ENCODE peak calls at places on chromosome 17, in five cellular contexts. C is A549, R is H1, Z is HepG2, T is K562. M is an unnamed sample.

GRCh38 chr17:19418312-19418992 is 7.4 kb downstream of the RNF112 start:
- DNase-seq in R (no peak), C (no peak), T (no peak), Z (no peak), M (peak)

GRCh38 chr17:34201767-34202166 is 53.3 kb upstream of the CCL2 start:
- DNase-seq in Z (no peak), C (no peak), T (no peak), R (no peak), M (no peak)

GRCh38 chr17:48577946-48578615 is at the start of gene HOXB4:
- DNase-seq in T (peak), R (no peak), Z (no peak), C (no peak), M (peak)

GRCh38 chr17:6546069-6546718 is 10.2 kb downstream of the PITPNM3 start:
- DNase-seq in C (no peak), R (no peak), T (no peak), Z (no peak), M (peak)

GRCh38 chr17:7133424-7133823 is 18.8 kb upstream of the ASGR2 start:
- DNase-seq in T (peak), Z (peak), R (no peak), C (no peak), M (no peak)

GRCh38 chr17:17836818-17837379 is at the start of gene SREBF1:
- DNase-seq in Z (peak), R (peak), C (peak), T (peak), M (peak)

GRCh38 chr17:13297198-13297597 is 279.4 kb upstream of the ELAC2 start:
- DNase-seq in R (no peak), T (no peak), C (no peak), Z (peak), M (no peak)

GRCh38 chr17:82912571-82913089 is 72.8 kb upstream of the ZNF750 start:
- DNase-seq in R (no peak), Z (no peak), T (no peak), C (no peak), M (no peak)

GRCh38 chr17:46839211-46839610 is 12.2 kb upstream of the WNT9B start:
- DNase-seq in Z (no peak), R (no peak), C (no peak), T (no peak), M (no peak)

GRCh38 chr17:45052052-45052772 is 780 bp upstream of the DCAKD start:
- DNase-seq in C (no peak), Z (peak), R (no peak), T (peak), M (no peak)

GRCh38 chr17:3796110-3796821 is 4.7 kb downstream of the ITGAE start:
- DNase-seq in C (no peak), R (no peak), T (no peak), Z (no peak), M (no peak)
- TF ChIP-seq MAFK in C (no peak), R (no peak), T (no peak), Z (no peak), M (no peak)

DNA sequence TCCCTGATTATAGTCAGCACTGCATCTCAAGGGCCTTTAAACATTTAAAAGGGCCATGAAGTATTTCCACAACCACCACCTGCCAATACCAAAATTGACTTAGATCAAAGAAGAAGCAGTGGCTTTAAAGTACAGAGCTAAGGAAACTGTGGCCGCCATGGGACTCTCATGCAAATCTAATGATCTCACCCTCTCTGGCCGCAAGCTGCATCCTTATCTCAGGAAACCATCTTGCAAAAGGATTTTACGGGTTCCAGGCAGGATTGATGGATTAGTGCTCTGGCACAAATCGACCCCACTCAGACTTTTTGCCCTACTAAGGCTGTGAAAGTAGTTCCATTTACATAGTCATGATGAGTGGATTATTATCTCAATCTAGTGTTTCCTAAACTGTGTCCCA is 22.6 kb downstream of the CDRT4 start:
- DNase-seq in T (peak), R (no peak), Z (no peak), C (no peak), M (no peak)
- TF ChIP-seq MAFK in T (no peak), R (no peak), Z (no peak), C (no peak), M (no peak)

GRCh38 chr17:79500738-79501533 is 109.9 kb downstream of the RBFOX3 start:
- DNase-seq in Z (no peak), R (no peak), T (peak), C (no peak), M (no peak)
- TF ChIP-seq MAFK in Z (no peak), R (no peak), T (no peak), C (no peak), M (no peak)

DNA sequence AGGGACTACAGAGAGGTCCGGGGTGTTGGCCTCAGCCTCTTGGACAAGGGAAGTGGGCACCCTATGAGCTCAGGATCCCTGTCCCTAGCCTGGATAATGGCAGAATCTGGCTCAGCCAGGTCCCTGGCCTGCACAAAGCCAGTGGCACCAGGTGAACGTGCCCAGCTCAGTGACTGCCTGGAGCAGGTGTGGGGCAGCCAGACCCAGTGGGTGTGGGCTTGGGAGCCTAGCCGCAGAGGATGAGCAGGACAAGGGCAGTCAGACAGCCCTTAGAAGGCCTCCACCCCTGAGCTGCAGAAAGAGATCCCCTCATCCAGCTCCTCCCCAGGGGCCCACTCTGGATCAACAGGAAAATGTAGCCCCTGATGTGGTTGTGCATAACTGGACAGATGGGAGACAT is 585.3 kb downstream of the KCNJ18 start:
- DNase-seq in R (no peak), C (no peak), Z (no peak), T (no peak), M (no peak)
- TF ChIP-seq MAFK in R (no peak), C (no peak), Z (no peak), T (no peak), M (no peak)

DNA sequence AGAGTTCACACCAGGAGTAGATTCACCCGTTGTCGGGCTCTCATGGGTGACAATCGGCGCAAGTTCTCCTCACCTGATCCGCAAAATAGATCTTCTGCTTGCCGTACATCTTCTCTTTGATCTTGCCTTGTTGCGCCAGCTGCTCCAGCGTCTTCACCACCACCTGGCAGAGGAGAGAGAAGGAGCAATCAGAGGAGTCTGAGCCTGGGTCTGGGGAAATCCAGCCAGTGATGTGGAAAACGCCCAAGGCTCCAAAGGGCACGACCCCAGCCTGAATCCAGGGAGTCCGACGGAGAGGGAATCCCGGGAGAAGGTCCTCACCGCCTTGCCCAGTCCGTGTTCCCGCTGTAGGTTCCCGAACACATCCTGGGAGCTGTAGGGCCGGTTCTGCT is 393 bp downstream of the PSMC3IP start:
- DNase-seq in T (no peak), R (no peak), C (peak), Z (no peak), M (no peak)
- TF ChIP-seq MAFK in T (no peak), R (no peak), C (no peak), Z (no peak), M (no peak)

GRCh38 chr17:74176546-74177001 is 26.9 kb upstream of the RPL38 start:
- DNase-seq in C (peak), T (peak), Z (peak), R (peak), M (peak)
- TF ChIP-seq MAFK in C (no peak), T (no peak), Z (no peak), R (no peak), M (no peak)

DNA sequence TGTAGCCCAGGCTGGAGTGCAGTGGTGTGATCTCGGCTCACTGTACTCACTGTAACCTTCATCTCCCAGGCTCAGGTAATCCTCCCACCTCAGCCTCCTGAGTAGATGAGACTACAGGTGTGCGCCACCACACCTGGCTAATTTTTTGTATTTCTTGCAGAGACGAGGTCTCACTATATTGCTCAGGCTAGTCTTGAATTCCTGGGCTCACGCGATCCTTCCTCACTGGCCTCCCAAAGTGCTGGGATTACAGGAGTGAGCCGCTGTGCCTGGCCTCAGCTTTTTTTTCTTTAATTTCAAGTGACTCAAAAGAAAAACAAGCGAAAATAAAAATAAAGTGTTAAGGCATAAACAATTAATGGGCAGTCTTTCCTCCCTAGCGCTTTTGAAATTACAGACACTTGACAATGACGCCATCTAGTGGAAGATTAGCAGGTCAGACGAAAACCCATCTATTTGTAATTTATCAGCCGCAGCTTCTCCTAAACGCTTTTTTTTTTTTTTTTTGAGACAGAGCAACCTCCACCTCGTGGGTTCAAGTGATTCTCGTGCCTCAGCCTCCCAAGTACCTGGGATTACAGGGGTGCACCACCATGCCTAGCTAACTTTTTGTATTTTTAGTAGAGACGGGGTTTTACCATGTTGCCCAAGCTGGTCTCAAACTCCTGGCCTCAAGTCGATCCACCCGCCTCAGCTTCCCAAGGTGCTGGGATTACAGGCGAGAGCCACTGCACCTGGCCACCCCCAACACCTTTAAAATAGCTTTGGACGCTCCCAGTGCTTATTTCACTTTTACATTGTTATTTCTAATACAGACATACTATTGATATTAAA is 28.1 kb upstream of the PECAM1 start:
- DNase-seq in Z (peak), C (peak), T (peak), R (no peak), M (peak)
- TF ChIP-seq MAFK in Z (no peak), C (no peak), T (no peak), R (no peak), M (no peak)

GRCh38 chr17:71484546-71484945 is 636.3 kb upstream of the SOX9 start:
- DNase-seq in T (no peak), C (no peak), R (no peak), Z (no peak), M (no peak)
- TF ChIP-seq MAFK in T (no peak), C (no peak), R (no peak), Z (no peak), M (no peak)

DNA sequence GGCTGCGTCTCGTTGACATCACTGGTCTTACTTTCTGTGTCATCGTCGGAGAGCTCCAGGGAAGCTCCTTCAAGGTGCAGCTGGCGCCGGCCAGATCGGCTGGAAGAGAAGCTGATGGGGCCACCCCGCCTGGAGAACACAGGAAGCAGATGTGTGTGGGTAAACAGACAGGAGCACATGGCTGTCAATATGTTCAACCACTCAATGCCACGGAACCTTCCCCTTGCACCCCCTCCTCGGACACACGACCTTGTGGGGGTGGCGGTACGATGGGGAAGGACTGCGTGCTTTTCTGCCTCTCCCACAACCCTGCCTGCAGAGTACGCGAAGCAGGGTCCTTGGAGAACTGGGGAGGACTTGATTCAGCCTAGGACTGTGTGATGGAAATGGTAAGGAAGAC is 40.1 kb downstream of the NDEL1 start:
- DNase-seq in T (no peak), Z (no peak), R (no peak), C (no peak), M (no peak)
- TF ChIP-seq MAFK in T (no peak), Z (no peak), R (no peak), C (no peak), M (no peak)

GRCh38 chr17:76251478-76252039 is 11.3 kb upstream of the RNF157 start:
- DNase-seq in T (no peak), R (no peak), C (no peak), Z (peak), M (no peak)

GRCh38 chr17:76246080-76247066 is 6.1 kb upstream of the RNF157 start:
- DNase-seq in R (no peak), C (no peak), Z (peak), T (peak), M (peak)

GRCh38 chr17:76250141-76250540 is 9.8 kb upstream of the RNF157 start:
- DNase-seq in C (no peak), T (no peak), Z (no peak), R (no peak), M (no peak)

GRCh38 chr17:76247304-76247703 is 7.0 kb upstream of the RNF157 start:
- DNase-seq in C (no peak), Z (no peak), T (no peak), R (no peak), M (no peak)

GRCh38 chr17:76248013-76248782 is 7.9 kb upstream of the RNF157 start:
- DNase-seq in T (no peak), R (no peak), C (no peak), Z (no peak), M (no peak)
- TF ChIP-seq MAFK in T (no peak), R (no peak), C (no peak), Z (no peak), M (no peak)

M was measured in IMR-90.